ENCODE peak calls at places on chromosomes 16 and 17, in five cellular contexts. One of them, this sample, is unnamed.

GRCh38 chr17:75652934-75653549 is 13.9 kb downstream of the RECQL5 start:
- DNase-seq in left colon: no peak
- DNase-seq in nucleus accumbens: peak; percentile 40
- DNase-seq in IMR-90: peak; percentile 27
- DNase-seq in A549: peak; percentile 58
- DNase-seq in this sample: peak; percentile 55

GRCh38 chr16:80803341-80804060 is 897 bp downstream of the CDYL2 start:
- DNase-seq in A549: no peak
- DNase-seq in nucleus accumbens: no peak
- DNase-seq in IMR-90: no peak
- DNase-seq in left colon: peak; percentile 41
- DNase-seq in this sample: peak; percentile 58

GRCh38 chr17:44924107-44924544 is 8.8 kb upstream of the GFAP start:
- DNase-seq in IMR-90: no peak
- DNase-seq in left colon: no peak
- DNase-seq in nucleus accumbens: no peak
- DNase-seq in A549: no peak
- DNase-seq in this sample: no peak

GRCh38 chr17:50079334-50080095 is 15.6 kb upstream of the PDK2 start:
- DNase-seq in IMR-90: no peak
- DNase-seq in nucleus accumbens: no peak
- DNase-seq in A549: peak; percentile 87
- DNase-seq in left colon: peak; percentile 87
- DNase-seq in this sample: no peak

GRCh38 chr17:41965694-41966375 is 760 bp upstream of the CNP start:
- DNase-seq in nucleus accumbens: peak; percentile 24
- DNase-seq in A549: peak; percentile 71
- DNase-seq in IMR-90: peak; percentile 38
- DNase-seq in left colon: peak; percentile 84
- DNase-seq in this sample: peak; percentile 65

GRCh38 chr17:14725729-14726128 is 424.8 kb downstream of the HS3ST3B1 start:
- DNase-seq in nucleus accumbens: no peak
- DNase-seq in left colon: no peak
- DNase-seq in IMR-90: peak; percentile 12
- DNase-seq in A549: no peak
- DNase-seq in this sample: no peak

GRCh38 chr17:65453204-65453931 is 108.1 kb downstream of the AXIN2 start:
- DNase-seq in IMR-90: no peak
- DNase-seq in A549: no peak
- DNase-seq in left colon: no peak
- DNase-seq in nucleus accumbens: no peak
- DNase-seq in this sample: no peak

GRCh38 chr17:60077226-60077625 is 1.5 kb downstream of the HEATR6 start:
- DNase-seq in A549: no peak
- DNase-seq in left colon: no peak
- DNase-seq in IMR-90: no peak
- DNase-seq in nucleus accumbens: no peak
- DNase-seq in this sample: peak; percentile 55

GRCh38 chr17:66655861-66656260 is 179.1 kb upstream of the CACNG5 start:
- DNase-seq in IMR-90: peak; percentile 80
- DNase-seq in nucleus accumbens: peak; percentile 34
- DNase-seq in left colon: no peak
- DNase-seq in A549: no peak
- DNase-seq in this sample: peak; percentile 70

GRCh38 chr17:41464682-41465081 is 2.5 kb downstream of the KRT32 start:
- DNase-seq in left colon: no peak
- DNase-seq in IMR-90: peak; percentile 91
- DNase-seq in nucleus accumbens: no peak
- DNase-seq in A549: peak; percentile 50
- DNase-seq in this sample: peak; percentile 76

GRCh38 chr17:32943647-32944191 is 15.8 kb downstream of the TMEM98 start:
- DNase-seq in A549: no peak
- DNase-seq in left colon: no peak
- DNase-seq in nucleus accumbens: no peak
- DNase-seq in IMR-90: peak; percentile 76
- DNase-seq in this sample: peak; percentile 96

GRCh38 chr16:1678500-1679098 is 520 bp downstream of the JPT2 start:
- DNase-seq in left colon: peak; percentile 56
- DNase-seq in nucleus accumbens: peak; percentile 46
- DNase-seq in IMR-90: peak; percentile 24
- DNase-seq in A549: peak; percentile 76
- DNase-seq in this sample: peak; percentile 64

GRCh38 chr16:67150058-67150832 is 553 bp downstream of the B3GNT9 start:
- DNase-seq in A549: peak; percentile 62
- DNase-seq in nucleus accumbens: peak; percentile 45
- DNase-seq in IMR-90: peak; percentile 55
- DNase-seq in left colon: peak; percentile 49
- DNase-seq in this sample: peak; percentile 57

GRCh38 chr16:84358601-84359295 is 9.6 kb upstream of the ATP2C2 start:
- DNase-seq in A549: no peak
- DNase-seq in left colon: no peak
- DNase-seq in nucleus accumbens: no peak
- DNase-seq in IMR-90: no peak
- DNase-seq in this sample: no peak

GRCh38 chr16:29820271-29820701 is at the start of gene MVP:
- DNase-seq in left colon: peak; percentile 85
- DNase-seq in A549: peak; percentile 56
- DNase-seq in IMR-90: peak; percentile 57
- DNase-seq in nucleus accumbens: peak; percentile 50
- DNase-seq in this sample: peak; percentile 84

GRCh38 chr17:57313276-57313835 is 57.0 kb downstream of the MSI2 start:
- DNase-seq in left colon: no peak
- DNase-seq in nucleus accumbens: no peak
- DNase-seq in A549: no peak
- DNase-seq in IMR-90: no peak
- DNase-seq in this sample: no peak

GRCh38 chr16:64580558-64580957 is 541.3 kb downstream of the CDH11 start:
- DNase-seq in A549: no peak
- DNase-seq in nucleus accumbens: no peak
- DNase-seq in IMR-90: no peak
- DNase-seq in left colon: no peak
- DNase-seq in this sample: no peak

GRCh38 chr16:82067042-82067809 is 32.2 kb downstream of the HSD17B2 start:
- DNase-seq in nucleus accumbens: no peak
- DNase-seq in IMR-90: peak; percentile 31
- DNase-seq in A549: no peak
- DNase-seq in left colon: no peak
- DNase-seq in this sample: peak; percentile 71

GRCh38 chr16:67269766-67270165 is 9.6 kb upstream of the PLEKHG4 start:
- DNase-seq in A549: no peak
- DNase-seq in nucleus accumbens: no peak
- DNase-seq in IMR-90: no peak
- DNase-seq in left colon: no peak
- DNase-seq in this sample: no peak

GRCh38 chr16:3494574-3494973 is 715 bp downstream of the C16orf90 start:
- DNase-seq in nucleus accumbens: no peak
- DNase-seq in A549: no peak
- DNase-seq in IMR-90: no peak
- DNase-seq in left colon: no peak
- DNase-seq in this sample: no peak

GRCh38 chr16:72711823-72712222 is 336.1 kb downstream of the ZFHX3 start:
- DNase-seq in nucleus accumbens: no peak
- DNase-seq in left colon: no peak
- DNase-seq in A549: no peak
- DNase-seq in IMR-90: no peak
- DNase-seq in this sample: peak; percentile 3

GRCh38 chr17:42675348-42675983 is 1.3 kb downstream of the PLEKHH3 start:
- DNase-seq in IMR-90: no peak
- DNase-seq in nucleus accumbens: no peak
- DNase-seq in left colon: no peak
- DNase-seq in A549: no peak
- DNase-seq in this sample: peak; percentile 14

GRCh38 chr16:5042574-5043171 is 8.9 kb upstream of the NAGPA start:
- DNase-seq in left colon: no peak
- DNase-seq in nucleus accumbens: no peak
- DNase-seq in A549: no peak
- DNase-seq in IMR-90: peak; percentile 60
- DNase-seq in this sample: no peak

GRCh38 chr17:65885484-65885883 is 306.4 kb downstream of the CEP112 start:
- DNase-seq in A549: no peak
- DNase-seq in nucleus accumbens: no peak
- DNase-seq in left colon: no peak
- DNase-seq in IMR-90: no peak
- DNase-seq in this sample: peak; percentile 2

GRCh38 chr17:69069289-69069688 is 8.6 kb upstream of the ABCA9 start:
- DNase-seq in IMR-90: no peak
- DNase-seq in nucleus accumbens: no peak
- DNase-seq in A549: no peak
- DNase-seq in left colon: no peak
- DNase-seq in this sample: no peak

GRCh38 chr17:54418467-54418866 is 482.2 kb upstream of the TOM1L1 start:
- DNase-seq in A549: no peak
- DNase-seq in IMR-90: no peak
- DNase-seq in nucleus accumbens: no peak
- DNase-seq in left colon: no peak
- DNase-seq in this sample: no peak

GRCh38 chr16:55735120-55735781 is 79.5 kb downstream of the SLC6A2 start:
- DNase-seq in IMR-90: no peak
- DNase-seq in left colon: no peak
- DNase-seq in nucleus accumbens: no peak
- DNase-seq in A549: peak; percentile 25
- DNase-seq in this sample: no peak

GRCh38 chr16:85152414-85153030 is 40.2 kb upstream of the CIBAR2 start:
- DNase-seq in nucleus accumbens: no peak
- DNase-seq in left colon: no peak
- DNase-seq in A549: no peak
- DNase-seq in IMR-90: no peak
- DNase-seq in this sample: no peak

GRCh38 chr16:1691956-1692355 is 13.9 kb downstream of the JPT2 start:
- DNase-seq in A549: peak; percentile 86
- DNase-seq in left colon: no peak
- DNase-seq in nucleus accumbens: peak; percentile 11
- DNase-seq in IMR-90: peak; percentile 77
- DNase-seq in this sample: peak; percentile 36

GRCh38 chr16:54986404-54986803 is 55.7 kb downstream of the IRX5 start:
- DNase-seq in IMR-90: no peak
- DNase-seq in A549: no peak
- DNase-seq in left colon: no peak
- DNase-seq in nucleus accumbens: peak; percentile 41
- DNase-seq in this sample: no peak